ENCODE peak calls at places on chromosome 19, in ten cellular contexts. One of them, this sample, is unnamed.
A peak's percentile ranks its signal among the peaks of the same experiment; 100 is the strongest.

GRCh38 chr19:37951816-37952210 is 44.8 kb downstream of the SIPA1L3 start:
- DNase-seq in AG04450: no peak
- DNase-seq in heart right ventricle: no peak
- DNase-seq in AG09309: no peak
- DNase-seq in upper lobe of right lung: no peak
- DNase-seq in epithelial cell of esophagus: no peak
- DNase-seq in Caco-2: peak; percentile 69
- DNase-seq in AG10803: no peak
- DNase-seq in WTC11: no peak
- DNase-seq in GM06990: no peak
- DNase-seq in this sample: no peak

GRCh38 chr19:52943884-52944643 is 18.6 kb downstream of the ZNF816 start:
- DNase-seq in AG04450: no peak
- DNase-seq in heart right ventricle: no peak
- DNase-seq in AG09309: no peak
- DNase-seq in upper lobe of right lung: no peak
- DNase-seq in epithelial cell of esophagus: peak; percentile 67
- DNase-seq in Caco-2: no peak
- DNase-seq in AG10803: no peak
- DNase-seq in WTC11: no peak
- DNase-seq in GM06990: no peak
- DNase-seq in this sample: no peak

GRCh38 chr19:29485293-29485692 is 40.5 kb upstream of the VSTM2B start:
- DNase-seq in AG04450: no peak
- DNase-seq in heart right ventricle: no peak
- DNase-seq in AG09309: no peak
- DNase-seq in upper lobe of right lung: peak; percentile 36
- DNase-seq in epithelial cell of esophagus: no peak
- DNase-seq in Caco-2: no peak
- DNase-seq in AG10803: no peak
- DNase-seq in WTC11: no peak
- DNase-seq in GM06990: no peak
- DNase-seq in this sample: no peak

GRCh38 chr19:18942692-18943091 is 1.7 kb upstream of the HOMER3 start:
- DNase-seq in AG04450: no peak
- DNase-seq in heart right ventricle: no peak
- DNase-seq in AG09309: no peak
- DNase-seq in upper lobe of right lung: no peak
- DNase-seq in epithelial cell of esophagus: no peak
- DNase-seq in Caco-2: no peak
- DNase-seq in AG10803: no peak
- DNase-seq in WTC11: no peak
- DNase-seq in GM06990: no peak
- DNase-seq in this sample: no peak

GRCh38 chr19:33580026-33580644 is 41.6 kb upstream of the CHST8 start:
- DNase-seq in AG04450: no peak
- DNase-seq in heart right ventricle: no peak
- DNase-seq in AG09309: no peak
- DNase-seq in upper lobe of right lung: no peak
- DNase-seq in epithelial cell of esophagus: no peak
- DNase-seq in Caco-2: no peak
- DNase-seq in AG10803: no peak
- DNase-seq in WTC11: no peak
- DNase-seq in GM06990: no peak
- DNase-seq in this sample: no peak

GRCh38 chr19:47107953-47108746 is 5.4 kb downstream of the ZC3H4 start:
- DNase-seq in AG04450: no peak
- DNase-seq in heart right ventricle: no peak
- DNase-seq in AG09309: no peak
- DNase-seq in upper lobe of right lung: no peak
- DNase-seq in epithelial cell of esophagus: peak; percentile 47
- DNase-seq in Caco-2: no peak
- DNase-seq in AG10803: peak; percentile 42
- DNase-seq in WTC11: no peak
- DNase-seq in GM06990: no peak
- DNase-seq in this sample: no peak

GRCh38 chr19:41927810-41928192 is 448 bp downstream of the ERFL start:
- DNase-seq in AG04450: no peak
- DNase-seq in heart right ventricle: no peak
- DNase-seq in AG09309: no peak
- DNase-seq in upper lobe of right lung: no peak
- DNase-seq in epithelial cell of esophagus: no peak
- DNase-seq in Caco-2: no peak
- DNase-seq in AG10803: no peak
- DNase-seq in WTC11: no peak
- DNase-seq in GM06990: no peak
- DNase-seq in this sample: peak; percentile 61

GRCh38 chr19:29372461-29372860 is 153.3 kb upstream of the VSTM2B start:
- DNase-seq in AG04450: no peak
- DNase-seq in heart right ventricle: no peak
- DNase-seq in AG09309: no peak
- DNase-seq in upper lobe of right lung: no peak
- DNase-seq in epithelial cell of esophagus: no peak
- DNase-seq in Caco-2: no peak
- DNase-seq in AG10803: no peak
- DNase-seq in WTC11: no peak
- DNase-seq in GM06990: no peak
- DNase-seq in this sample: no peak

GRCh38 chr19:30686911-30687566 is 314.9 kb downstream of the ZNF536 start:
- DNase-seq in AG04450: no peak
- DNase-seq in heart right ventricle: no peak
- DNase-seq in AG09309: no peak
- DNase-seq in upper lobe of right lung: no peak
- DNase-seq in epithelial cell of esophagus: no peak
- DNase-seq in Caco-2: no peak
- DNase-seq in AG10803: peak; percentile 3
- DNase-seq in WTC11: no peak
- DNase-seq in GM06990: no peak
- DNase-seq in this sample: no peak

GRCh38 chr19:40717880-40718773 is 1.2 kb downstream of the ITPKC start:
- DNase-seq in AG04450: no peak
- DNase-seq in heart right ventricle: no peak
- DNase-seq in AG09309: no peak
- DNase-seq in upper lobe of right lung: peak; percentile 83
- DNase-seq in epithelial cell of esophagus: peak; percentile 48
- DNase-seq in Caco-2: peak; percentile 52
- DNase-seq in AG10803: peak; percentile 18
- DNase-seq in WTC11: no peak
- DNase-seq in GM06990: no peak
- DNase-seq in this sample: no peak

GRCh38 chr19:18069383-18069782 is 17.4 kb downstream of the IL12RB1 start:
- DNase-seq in AG04450: no peak
- DNase-seq in heart right ventricle: no peak
- DNase-seq in AG09309: no peak
- DNase-seq in upper lobe of right lung: no peak
- DNase-seq in epithelial cell of esophagus: no peak
- DNase-seq in Caco-2: no peak
- DNase-seq in AG10803: no peak
- DNase-seq in WTC11: no peak
- DNase-seq in GM06990: no peak
- DNase-seq in this sample: no peak

GRCh38 chr19:51450730-51451307 is 7.4 kb downstream of the SIGLEC8 start:
- DNase-seq in AG04450: no peak
- DNase-seq in heart right ventricle: no peak
- DNase-seq in AG09309: no peak
- DNase-seq in upper lobe of right lung: no peak
- DNase-seq in epithelial cell of esophagus: no peak
- DNase-seq in Caco-2: no peak
- DNase-seq in AG10803: no peak
- DNase-seq in WTC11: no peak
- DNase-seq in GM06990: no peak
- DNase-seq in this sample: no peak

GRCh38 chr19:32570081-32570785 is 10.8 kb upstream of the PDCD5 start:
- DNase-seq in AG04450: peak; percentile 18
- DNase-seq in heart right ventricle: peak; percentile 34
- DNase-seq in AG09309: peak; percentile 13
- DNase-seq in upper lobe of right lung: no peak
- DNase-seq in epithelial cell of esophagus: peak; percentile 63
- DNase-seq in Caco-2: peak; percentile 68
- DNase-seq in AG10803: peak; percentile 63
- DNase-seq in WTC11: peak; percentile 65
- DNase-seq in GM06990: no peak
- DNase-seq in this sample: peak; percentile 56

GRCh38 chr19:2317756-2318155 is 9.8 kb upstream of the LINGO3 start:
- DNase-seq in AG04450: no peak
- DNase-seq in heart right ventricle: no peak
- DNase-seq in AG09309: no peak
- DNase-seq in upper lobe of right lung: no peak
- DNase-seq in epithelial cell of esophagus: no peak
- DNase-seq in Caco-2: no peak
- DNase-seq in AG10803: no peak
- DNase-seq in WTC11: no peak
- DNase-seq in GM06990: no peak
- DNase-seq in this sample: no peak

GRCh38 chr19:2317300-2317699 is 9.3 kb upstream of the LINGO3 start:
- DNase-seq in AG04450: no peak
- DNase-seq in heart right ventricle: no peak
- DNase-seq in AG09309: no peak
- DNase-seq in upper lobe of right lung: no peak
- DNase-seq in epithelial cell of esophagus: no peak
- DNase-seq in Caco-2: no peak
- DNase-seq in AG10803: no peak
- DNase-seq in WTC11: no peak
- DNase-seq in GM06990: no peak
- DNase-seq in this sample: no peak

GRCh38 chr19:2312819-2313501 is 5.0 kb upstream of the LINGO3 start:
- DNase-seq in AG04450: no peak
- DNase-seq in heart right ventricle: no peak
- DNase-seq in AG09309: no peak
- DNase-seq in upper lobe of right lung: no peak
- DNase-seq in epithelial cell of esophagus: no peak
- DNase-seq in Caco-2: no peak
- DNase-seq in AG10803: no peak
- DNase-seq in WTC11: peak; percentile 68
- DNase-seq in GM06990: no peak
- DNase-seq in this sample: no peak

GRCh38 chr19:2315121-2315817 is 7.3 kb upstream of the LINGO3 start:
- DNase-seq in AG04450: no peak
- DNase-seq in heart right ventricle: no peak
- DNase-seq in AG09309: no peak
- DNase-seq in upper lobe of right lung: no peak
- DNase-seq in epithelial cell of esophagus: no peak
- DNase-seq in Caco-2: no peak
- DNase-seq in AG10803: no peak
- DNase-seq in WTC11: no peak
- DNase-seq in GM06990: no peak
- DNase-seq in this sample: no peak

DNA sequence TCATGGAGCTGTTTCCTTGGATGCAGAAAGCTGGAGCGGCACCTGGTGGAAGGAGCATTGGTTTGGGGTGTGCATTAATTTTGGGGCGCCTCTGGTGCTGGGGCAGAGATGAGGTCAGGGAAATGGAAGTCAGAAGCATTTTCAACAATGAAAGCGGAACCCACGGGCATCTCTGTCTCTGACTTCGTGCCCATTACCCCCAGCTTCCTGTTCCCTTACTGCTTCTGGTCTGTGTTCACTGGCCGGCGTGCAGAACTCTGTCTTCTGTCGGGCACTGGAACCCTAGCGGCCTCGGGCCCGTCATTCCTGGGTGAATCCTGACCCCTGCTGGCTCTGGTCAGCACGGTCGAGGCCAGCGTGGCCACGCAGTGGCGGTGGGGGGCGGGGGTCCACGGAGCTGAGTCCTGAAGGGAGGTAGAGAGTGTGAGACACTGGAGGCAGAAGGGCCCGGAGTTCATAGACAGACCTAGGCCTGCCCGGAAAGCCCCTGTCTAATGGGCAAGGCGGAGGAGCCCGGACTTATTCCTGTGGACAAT is 7.9 kb upstream of the LINGO3 start:
- DNase-seq in AG04450: no peak
- DNase-seq in heart right ventricle: peak; percentile 71
- DNase-seq in AG09309: no peak
- DNase-seq in upper lobe of right lung: peak; percentile 86
- DNase-seq in epithelial cell of esophagus: no peak
- DNase-seq in Caco-2: peak; percentile 61
- DNase-seq in AG10803: peak; percentile 53
- DNase-seq in WTC11: peak; percentile 82
- DNase-seq in GM06990: no peak
- DNase-seq in this sample: peak; percentile 78
- TF ChIP-seq CTCF in AG04450: peak; percentile 64
- TF ChIP-seq CTCF in heart right ventricle: peak; percentile 66
- TF ChIP-seq CTCF in AG09309: peak; percentile 76
- TF ChIP-seq CTCF in upper lobe of right lung: peak; percentile 54
- TF ChIP-seq CTCF in epithelial cell of esophagus: no peak
- TF ChIP-seq CTCF in Caco-2: peak; percentile 57
- TF ChIP-seq CTCF in AG10803: peak; percentile 57
- TF ChIP-seq CTCF in WTC11: no peak
- TF ChIP-seq CTCF in GM06990: peak; percentile 53
- TF ChIP-seq CTCF in this sample: peak; percentile 57

GRCh38 chr19:20472854-20473253 is 92.7 kb downstream of the ZNF737 start:
- DNase-seq in AG04450: no peak
- DNase-seq in heart right ventricle: no peak
- DNase-seq in AG09309: no peak
- DNase-seq in upper lobe of right lung: no peak
- DNase-seq in epithelial cell of esophagus: no peak
- DNase-seq in Caco-2: no peak
- DNase-seq in AG10803: no peak
- DNase-seq in WTC11: no peak
- DNase-seq in GM06990: no peak
- DNase-seq in this sample: no peak

GRCh38 chr19:20471441-20471840 is 94.1 kb downstream of the ZNF737 start:
- DNase-seq in AG04450: no peak
- DNase-seq in heart right ventricle: no peak
- DNase-seq in AG09309: no peak
- DNase-seq in upper lobe of right lung: no peak
- DNase-seq in epithelial cell of esophagus: no peak
- DNase-seq in Caco-2: no peak
- DNase-seq in AG10803: no peak
- DNase-seq in WTC11: no peak
- DNase-seq in GM06990: no peak
- DNase-seq in this sample: no peak

GRCh38 chr19:20470345-20471119 is 95.0 kb downstream of the ZNF737 start:
- DNase-seq in AG04450: no peak
- DNase-seq in heart right ventricle: no peak
- DNase-seq in AG09309: no peak
- DNase-seq in upper lobe of right lung: peak; percentile 65
- DNase-seq in epithelial cell of esophagus: no peak
- DNase-seq in Caco-2: no peak
- DNase-seq in AG10803: no peak
- DNase-seq in WTC11: no peak
- DNase-seq in GM06990: no peak
- DNase-seq in this sample: no peak
- TF ChIP-seq CTCF in AG04450: no peak
- TF ChIP-seq CTCF in heart right ventricle: no peak
- TF ChIP-seq CTCF in AG09309: no peak
- TF ChIP-seq CTCF in upper lobe of right lung: no peak
- TF ChIP-seq CTCF in epithelial cell of esophagus: no peak
- TF ChIP-seq CTCF in Caco-2: no peak
- TF ChIP-seq CTCF in AG10803: no peak
- TF ChIP-seq CTCF in WTC11: no peak
- TF ChIP-seq CTCF in GM06990: no peak
- TF ChIP-seq CTCF in this sample: no peak

GRCh38 chr19:6020972-6021805 is 43.2 kb upstream of the RANBP3 start:
- DNase-seq in AG04450: no peak
- DNase-seq in heart right ventricle: no peak
- DNase-seq in AG09309: no peak
- DNase-seq in upper lobe of right lung: no peak
- DNase-seq in epithelial cell of esophagus: peak; percentile 14
- DNase-seq in Caco-2: no peak
- DNase-seq in AG10803: no peak
- DNase-seq in WTC11: no peak
- DNase-seq in GM06990: no peak
- DNase-seq in this sample: no peak
- TF ChIP-seq CTCF in AG04450: no peak
- TF ChIP-seq CTCF in heart right ventricle: no peak
- TF ChIP-seq CTCF in AG09309: no peak
- TF ChIP-seq CTCF in upper lobe of right lung: no peak
- TF ChIP-seq CTCF in epithelial cell of esophagus: no peak
- TF ChIP-seq CTCF in Caco-2: no peak
- TF ChIP-seq CTCF in AG10803: no peak
- TF ChIP-seq CTCF in WTC11: no peak
- TF ChIP-seq CTCF in GM06990: no peak
- TF ChIP-seq CTCF in this sample: no peak

GRCh38 chr19:6963937-6964336 is 57.3 kb downstream of the MBD3L2B start:
- DNase-seq in AG04450: no peak
- DNase-seq in heart right ventricle: no peak
- DNase-seq in AG09309: no peak
- DNase-seq in upper lobe of right lung: no peak
- DNase-seq in epithelial cell of esophagus: no peak
- DNase-seq in Caco-2: no peak
- DNase-seq in AG10803: no peak
- DNase-seq in WTC11: peak; percentile 11
- DNase-seq in GM06990: no peak
- DNase-seq in this sample: no peak
- TF ChIP-seq CTCF in AG04450: no peak
- TF ChIP-seq CTCF in heart right ventricle: peak; percentile 17
- TF ChIP-seq CTCF in AG09309: no peak
- TF ChIP-seq CTCF in upper lobe of right lung: peak; percentile 53
- TF ChIP-seq CTCF in epithelial cell of esophagus: no peak
- TF ChIP-seq CTCF in Caco-2: peak; percentile 17
- TF ChIP-seq CTCF in AG10803: peak; percentile 28
- TF ChIP-seq CTCF in WTC11: no peak
- TF ChIP-seq CTCF in GM06990: peak; percentile 52
- TF ChIP-seq CTCF in this sample: no peak